ENCODE peak calls at places on chromosomes 2 and 18, in ten cellular contexts. G is globus pallidus, B is choroid plexus epithelial cell, K is body of pancreas, C is fibroblast of villous mesenchyme, T is PC-9, Z is hepatic stellate cell, E is mesendoderm, D is mesenteric fat pad, Y is cardiac muscle cell. Q is an unnamed sample.

GRCh38 chr2:45184606-45185005 is 175.4 kb upstream of the SIX2 start:
- DNase-seq in G (no peak), B (no peak), K (no peak), C (no peak), T (peak; percentile 76), Z (peak; percentile 70), E (peak; percentile 31), D (no peak), Y (peak; percentile 57), Q (peak; percentile 10)

GRCh38 chr2:137940191-137940590 is 24.1 kb upstream of the HNMT start:
- DNase-seq in G (no peak), B (no peak), K (no peak), C (no peak), T (no peak), Z (no peak), E (no peak), D (no peak), Y (no peak), Q (no peak)

GRCh38 chr18:23387265-23387664 is 65.8 kb upstream of the RIOK3 start:
- DNase-seq in G (no peak), B (no peak), K (no peak), C (no peak), T (no peak), Z (no peak), E (no peak), D (no peak), Y (no peak), Q (no peak)

GRCh38 chr2:204551464-204551863 is 6.2 kb downstream of the PARD3B start:
- DNase-seq in G (no peak), B (no peak), K (no peak), C (peak; percentile 66), T (no peak), Z (no peak), E (no peak), D (no peak), Y (no peak), Q (peak; percentile 28)

GRCh38 chr2:85132392-85132791 is 800 bp upstream of the TCF7L1 start:
- DNase-seq in G (no peak), B (no peak), K (peak; percentile 12), C (no peak), T (no peak), Z (no peak), E (no peak), D (no peak), Y (peak; percentile 29), Q (no peak)

GRCh38 chr2:238148981-238149380 is 9.8 kb upstream of the ERFE start:
- DNase-seq in G (no peak), B (no peak), K (no peak), C (no peak), T (no peak), Z (no peak), E (no peak), D (no peak), Y (no peak), Q (no peak)

GRCh38 chr2:182283512-182283911 is 143.3 kb downstream of the PDE1A start:
- DNase-seq in G (no peak), B (no peak), K (no peak), C (no peak), T (no peak), Z (no peak), E (no peak), D (no peak), Y (peak; percentile 63), Q (no peak)

GRCh38 chr2:162490052-162490717 is 146.3 kb downstream of the GCA start:
- DNase-seq in G (no peak), B (peak; percentile 4), K (no peak), C (no peak), T (no peak), Z (no peak), E (peak; percentile 6), D (no peak), Y (no peak), Q (no peak)

GRCh38 chr2:66305714-66306113 is 129.2 kb upstream of the MEIS1 start:
- DNase-seq in G (peak; percentile 81), B (no peak), K (peak; percentile 70), C (no peak), T (no peak), Z (no peak), E (peak; percentile 34), D (no peak), Y (peak; percentile 3), Q (no peak)

GRCh38 chr18:50297621-50298442 is 10.3 kb upstream of the CXXC1 start:
- DNase-seq in G (peak; percentile 70), B (peak; percentile 84), K (peak; percentile 84), C (peak; percentile 71), T (peak; percentile 52), Z (peak; percentile 68), E (peak; percentile 80), D (peak; percentile 91), Y (peak; percentile 90), Q (peak; percentile 43)

GRCh38 chr18:48034651-48035555 is 104.4 kb upstream of the SMAD2 start:
- DNase-seq in G (no peak), B (no peak), K (no peak), C (no peak), T (no peak), Z (no peak), E (no peak), D (no peak), Y (no peak), Q (no peak)

GRCh38 chr2:182827182-182827879 is 39.1 kb downstream of the FRZB start:
- DNase-seq in G (no peak), B (peak; percentile 53), K (no peak), C (peak; percentile 64), T (no peak), Z (no peak), E (no peak), D (no peak), Y (no peak), Q (peak; percentile 50)

GRCh38 chr2:161102770-161103450 is 57.3 kb upstream of the TANK start:
- DNase-seq in G (no peak), B (peak; percentile 69), K (no peak), C (peak; percentile 45), T (no peak), Z (peak; percentile 14), E (no peak), D (no peak), Y (peak; percentile 40), Q (no peak)

GRCh38 chr2:233835230-233836186 is 18.8 kb downstream of the HJURP start:
- DNase-seq in G (no peak), B (no peak), K (no peak), C (no peak), T (no peak), Z (no peak), E (no peak), D (peak; percentile 74), Y (no peak), Q (no peak)

GRCh38 chr2:33497177-33497787 is 20.8 kb downstream of the RASGRP3 start:
- DNase-seq in G (no peak), B (peak; percentile 70), K (no peak), C (peak; percentile 58), T (no peak), Z (no peak), E (no peak), D (no peak), Y (peak; percentile 31), Q (peak; percentile 79)

GRCh38 chr2:147968571-147968970 is 52.0 kb downstream of the ORC4 start:
- DNase-seq in G (no peak), B (no peak), K (no peak), C (no peak), T (no peak), Z (no peak), E (no peak), D (no peak), Y (no peak), Q (no peak)

GRCh38 chr2:170341684-170342631 is 164.0 kb downstream of the MYO3B start:
- DNase-seq in G (no peak), B (no peak), K (no peak), C (no peak), T (no peak), Z (no peak), E (peak; percentile 56), D (no peak), Y (no peak), Q (no peak)

GRCh38 chr2:233059547-233059796 is 670 bp upstream of the INPP5D start:
- DNase-seq in G (no peak), B (no peak), K (no peak), C (no peak), T (no peak), Z (no peak), E (no peak), D (peak; percentile 83), Y (no peak), Q (no peak)

GRCh38 chr2:172101008-172101706 is 1.5 kb downstream of the DLX2 start:
- DNase-seq in G (no peak), B (no peak), K (no peak), C (no peak), T (no peak), Z (no peak), E (peak; percentile 58), D (no peak), Y (no peak), Q (no peak)

GRCh38 chr18:29712785-29713184 is 1329.8 kb downstream of the DSC3 start:
- DNase-seq in G (no peak), B (no peak), K (no peak), C (no peak), T (no peak), Z (no peak), E (no peak), D (no peak), Y (no peak), Q (no peak)

GRCh38 chr18:13500891-13501887 is 225.2 kb downstream of the FAM210A start:
- DNase-seq in G (peak; percentile 72), B (peak; percentile 62), K (peak; percentile 83), C (peak; percentile 4), T (no peak), Z (no peak), E (peak; percentile 76), D (peak; percentile 12), Y (peak; percentile 62), Q (no peak)

GRCh38 chr2:20852670-20853069 is 29.8 kb upstream of the LDAH start:
- DNase-seq in G (no peak), B (no peak), K (no peak), C (no peak), T (no peak), Z (no peak), E (no peak), D (no peak), Y (no peak), Q (no peak)

GRCh38 chr2:236938126-236938525 is 147.6 kb upstream of the COPS8 start:
- DNase-seq in G (no peak), B (no peak), K (no peak), C (no peak), T (no peak), Z (no peak), E (no peak), D (peak; percentile 72), Y (no peak), Q (no peak)

GRCh38 chr2:98465456-98466201 is 21.0 kb downstream of the INPP4A start:
- DNase-seq in G (no peak), B (peak; percentile 66), K (peak; percentile 66), C (peak; percentile 77), T (peak; percentile 89), Z (no peak), E (no peak), D (peak; percentile 89), Y (peak; percentile 87), Q (peak; percentile 55)

GRCh38 chr2:12918841-12919445 is 202.2 kb downstream of the TRIB2 start:
- DNase-seq in G (peak; percentile 23), B (peak; percentile 78), K (peak; percentile 43), C (peak; percentile 83), T (no peak), Z (peak; percentile 35), E (no peak), D (no peak), Y (peak; percentile 98), Q (peak; percentile 55)

GRCh38 chr2:159012142-159012541 is 43.7 kb downstream of the TANC1 start:
- DNase-seq in G (no peak), B (no peak), K (no peak), C (no peak), T (no peak), Z (no peak), E (no peak), D (no peak), Y (no peak), Q (no peak)

GRCh38 chr2:68811364-68811763 is 59.8 kb downstream of the BMP10 start:
- DNase-seq in G (no peak), B (no peak), K (peak; percentile 38), C (peak; percentile 38), T (no peak), Z (peak; percentile 44), E (no peak), D (no peak), Y (peak; percentile 64), Q (peak; percentile 24)

GRCh38 chr2:37644191-37644590 is 27.3 kb downstream of the CDC42EP3 start:
- DNase-seq in G (no peak), B (no peak), K (no peak), C (no peak), T (no peak), Z (no peak), E (no peak), D (no peak), Y (no peak), Q (no peak)